ENCODE peak calls at places on chromosome 12, in seven cellular contexts. E is Peyer's patch, I is tibial artery, X is nephron progenitor cell, Y is neural progenitor cell, Z is HepG2, T is fibroblast of mammary gland. L is an unnamed sample.

GRCh38 chr12:125169870-125170269 is 104.6 kb downstream of the AACS start:
- DNase-seq in Y (no peak), X (no peak), E (no peak), Z (no peak), I (no peak), T (no peak), L (no peak)

GRCh38 chr12:41992692-41993215 is 151.9 kb downstream of the GXYLT1 start:
- DNase-seq in X (no peak), T (no peak), E (no peak), I (no peak), Z (no peak), Y (no peak), L (no peak)

GRCh38 chr12:115204957-115205754 is 521.2 kb upstream of the TBX3 start:
- DNase-seq in Y (no peak), T (peak; percentile 92), X (no peak), Z (no peak), E (no peak), I (no peak), L (no peak)

GRCh38 chr12:11771356-11771755 is 121.9 kb downstream of the ETV6 start:
- DNase-seq in E (no peak), Y (no peak), T (no peak), Z (no peak), X (no peak), I (no peak), L (no peak)

GRCh38 chr12:28865776-28866175 is 283.3 kb upstream of the FAR2 start:
- DNase-seq in T (peak; percentile 29), Z (no peak), E (no peak), I (no peak), X (no peak), Y (no peak), L (no peak)

GRCh38 chr12:1216560-1216959 is 225.5 kb downstream of the ERC1 start:
- DNase-seq in I (no peak), X (no peak), Z (no peak), T (no peak), Y (no peak), E (no peak), L (no peak)

GRCh38 chr12:103503546-103504480 is 8.0 kb upstream of the C12orf42 start:
- DNase-seq in E (no peak), Y (peak; percentile 57), X (peak; percentile 46), I (no peak), Z (peak; percentile 13), T (no peak), L (no peak)

GRCh38 chr12:47556631-47557030 is 149.2 kb downstream of the RPAP3 start:
- DNase-seq in T (no peak), I (no peak), Z (no peak), E (no peak), Y (peak; percentile 35), X (no peak), L (no peak)

GRCh38 chr12:124767075-124767821 is 96.4 kb downstream of the SCARB1 start:
- DNase-seq in Z (peak; percentile 62), E (peak; percentile 86), Y (peak; percentile 82), T (peak; percentile 50), X (peak; percentile 92), I (peak; percentile 87), L (peak; percentile 93)

GRCh38 chr12:22624908-22625646 is at the start of gene ETNK1:
- DNase-seq in E (peak; percentile 98), Z (peak; percentile 89), X (peak; percentile 93), T (peak; percentile 90), Y (peak; percentile 95), I (peak; percentile 97), L (peak; percentile 79)
- TF ChIP-seq CTCF in E (no peak), Z (no peak), X (no peak), T (no peak), Y (no peak), I (peak; percentile 4), L (no peak)

GRCh38 chr12:65300679-65301349 is 22.3 kb downstream of the MSRB3 start:
- DNase-seq in E (no peak), X (peak; percentile 12), Z (peak; percentile 34), Y (peak; percentile 46), T (peak; percentile 41), I (no peak), L (no peak)
- TF ChIP-seq CTCF in E (no peak), X (peak; percentile 40), Z (peak; percentile 36), Y (peak; percentile 59), T (peak; percentile 49), I (no peak), L (peak; percentile 48)

GRCh38 chr12:10722502-10722904 is 620 bp downstream of the YBX3 start:
- DNase-seq in I (peak; percentile 80), Z (peak; percentile 19), X (peak; percentile 52), E (peak; percentile 70), T (peak; percentile 61), Y (peak; percentile 59), L (peak; percentile 24)
- TF ChIP-seq CTCF in I (peak; percentile 19), Z (no peak), X (no peak), E (no peak), T (no peak), Y (peak; percentile 28), L (no peak)

DNA sequence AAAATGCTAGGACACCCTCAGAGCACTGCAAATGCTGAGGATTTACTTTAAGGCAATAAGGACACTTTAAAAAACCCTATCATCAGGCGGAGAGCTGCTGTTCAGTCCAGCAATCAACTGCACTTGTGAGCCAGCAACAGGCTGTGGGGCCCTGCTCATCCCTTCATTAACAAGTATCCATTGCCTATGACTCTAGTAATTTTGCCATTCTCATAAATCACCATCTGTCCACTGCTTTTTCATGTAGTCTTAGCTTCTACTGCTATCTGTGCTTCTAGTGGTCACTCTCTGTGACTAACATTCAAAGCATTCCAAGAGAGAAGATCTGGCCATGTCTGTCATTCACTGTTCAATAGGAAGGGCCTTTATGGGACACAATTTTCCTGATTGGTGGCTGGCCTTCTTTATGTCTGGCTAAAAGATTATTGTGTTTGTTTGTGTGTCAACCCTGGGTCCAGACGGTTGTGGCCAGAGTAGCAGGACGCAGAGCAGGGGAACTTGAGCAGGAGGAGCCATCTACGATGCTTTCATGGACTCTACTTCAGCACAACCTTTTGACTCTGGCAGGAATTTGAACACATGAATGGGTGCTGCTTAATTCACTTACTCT is 3.6 kb upstream of the KRAS start:
- DNase-seq in X (no peak), Y (no peak), T (peak; percentile 21), Z (peak; percentile 47), I (no peak), E (no peak), L (no peak)
- TF ChIP-seq CTCF in X (no peak), Y (no peak), T (no peak), Z (peak; percentile 17), I (no peak), E (no peak), L (no peak)

DNA sequence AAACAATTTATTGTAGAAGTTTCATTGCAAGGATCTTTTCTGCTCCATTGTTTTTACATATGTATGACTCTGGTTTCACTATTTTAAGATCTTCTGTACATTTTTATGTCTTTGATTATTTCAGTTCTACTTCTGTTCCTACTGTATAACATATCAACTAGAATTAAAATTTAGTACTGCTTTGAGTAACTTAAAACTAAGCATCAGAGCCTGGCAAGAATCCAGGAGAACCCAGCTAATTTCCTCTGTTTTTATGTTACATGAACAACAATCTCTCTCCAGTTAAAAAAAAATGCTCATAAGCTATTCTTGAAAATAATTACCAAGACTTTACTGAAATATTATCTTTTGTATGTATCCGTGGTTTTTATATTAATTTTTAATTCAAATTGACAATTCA is 370.7 kb downstream of the TMTC2 start:
- DNase-seq in Y (no peak), T (no peak), E (no peak), Z (no peak), X (no peak), I (no peak), L (no peak)
- TF ChIP-seq CTCF in Y (no peak), T (no peak), E (no peak), Z (no peak), X (no peak), I (no peak), L (no peak)

DNA sequence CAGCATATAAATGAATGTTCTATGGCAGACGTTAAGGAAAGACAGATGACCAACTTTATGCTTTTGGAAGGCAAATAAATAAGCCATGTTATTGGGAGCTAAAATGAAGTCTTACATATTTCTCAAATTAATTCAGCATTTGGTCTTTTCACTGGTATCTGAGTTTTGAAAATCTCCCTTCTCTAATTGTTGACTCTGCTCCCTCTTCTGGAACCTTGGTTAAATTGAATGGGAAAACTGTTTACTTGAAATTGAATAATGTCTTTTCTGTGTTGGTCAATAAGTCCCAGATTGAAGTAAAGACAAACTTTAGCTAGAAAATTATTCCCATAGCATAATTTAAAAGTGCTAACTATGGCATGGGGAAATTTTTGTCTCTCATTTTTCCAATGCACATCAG is 38.7 kb downstream of the LGR5 start:
- DNase-seq in T (no peak), Z (no peak), X (no peak), Y (no peak), I (no peak), E (no peak), L (no peak)
- TF ChIP-seq CTCF in T (no peak), Z (no peak), X (no peak), Y (no peak), I (no peak), E (no peak), L (no peak)

DNA sequence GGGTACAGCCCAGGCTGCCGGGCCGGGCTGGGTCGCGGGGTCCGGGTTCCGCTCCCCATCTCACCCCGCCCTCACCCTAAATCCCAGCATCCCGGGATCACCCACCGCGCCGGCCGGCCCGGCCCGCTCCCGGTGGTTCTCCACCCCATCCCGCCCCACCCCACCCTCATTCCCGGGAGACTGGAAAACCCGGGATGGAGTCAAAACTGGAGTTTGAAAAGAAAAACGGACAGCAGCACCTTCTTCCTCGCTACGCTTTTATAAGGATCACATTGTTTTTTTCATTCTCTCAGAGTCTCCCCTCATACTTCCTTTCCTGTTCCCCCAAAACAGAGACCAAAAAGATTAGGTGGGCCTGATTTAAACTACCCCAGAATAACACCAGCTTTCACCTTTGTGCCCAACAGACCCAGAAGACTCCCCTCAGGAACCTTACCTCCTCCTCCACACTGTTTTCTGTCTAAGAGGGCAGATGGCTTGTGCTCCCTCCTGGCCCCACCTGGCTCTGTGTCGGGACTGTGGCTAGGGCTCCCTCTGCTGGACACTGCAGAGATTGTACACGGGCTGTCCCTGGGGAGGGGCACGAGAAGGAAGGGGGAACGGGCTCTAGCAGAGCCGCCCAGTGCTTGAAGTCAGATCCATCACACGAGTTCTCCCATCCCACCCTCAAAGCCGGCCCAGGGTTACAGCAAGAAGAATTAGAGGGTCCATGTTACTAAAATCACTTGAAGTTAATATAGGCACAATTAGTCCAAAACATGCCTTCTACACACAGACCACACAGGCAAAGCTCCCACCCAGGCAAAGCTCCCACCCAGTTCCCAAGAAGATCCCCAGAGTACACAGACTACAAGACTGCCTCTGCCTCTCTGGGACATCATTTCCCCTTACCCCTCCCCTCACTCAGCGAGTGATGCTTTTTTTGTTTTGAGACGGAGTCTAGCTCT is 3.0 kb downstream of the GLI1 start:
- DNase-seq in Y (peak; percentile 93), X (peak; percentile 90), Z (peak; percentile 80), T (peak; percentile 86), E (peak; percentile 86), I (peak; percentile 93), L (peak; percentile 74)
- TF ChIP-seq CTCF in Y (peak; percentile 98), X (peak; percentile 82), Z (peak; percentile 96), T (peak; percentile 91), E (peak; percentile 94), I (peak; percentile 95), L (peak; percentile 78)

GRCh38 chr12:40031965-40032364 is 73.9 kb downstream of the SLC2A13 start:
- DNase-seq in I (no peak), Y (peak; percentile 8), X (no peak), T (peak; percentile 5), Z (no peak), E (no peak), L (no peak)
- TF ChIP-seq CTCF in I (no peak), Y (peak; percentile 5), X (no peak), T (no peak), Z (no peak), E (no peak), L (no peak)